ENCODE peak calls at places on chromosomes 2 and 18, in ten cellular contexts. One of them, this sample, is unnamed.

GRCh38 chr2:68806511-68807109 is 64.6 kb downstream of the BMP10 start:
- DNase-seq in AG10803: peak
- DNase-seq in A549: no peak
- DNase-seq in mammary epithelial cell: peak
- DNase-seq in left lung: no peak
- DNase-seq in pancreas: no peak
- DNase-seq in transverse colon: no peak
- DNase-seq in WERI-Rb-1: no peak
- DNase-seq in Panc1: no peak
- DNase-seq in heart left ventricle: no peak
- DNase-seq in this sample: no peak

GRCh38 chr18:70377317-70377799 is 88.5 kb downstream of the SOCS6 start:
- DNase-seq in A549: peak
- DNase-seq in left lung: no peak
- DNase-seq in Panc1: no peak
- DNase-seq in mammary epithelial cell: no peak
- DNase-seq in AG10803: no peak
- DNase-seq in WERI-Rb-1: no peak
- DNase-seq in heart left ventricle: no peak
- DNase-seq in pancreas: no peak
- DNase-seq in transverse colon: no peak
- DNase-seq in this sample: no peak

GRCh38 chr2:88871336-88871735 is 179.9 kb downstream of the RPIA start:
- DNase-seq in pancreas: no peak
- DNase-seq in mammary epithelial cell: no peak
- DNase-seq in Panc1: no peak
- DNase-seq in A549: no peak
- DNase-seq in WERI-Rb-1: no peak
- DNase-seq in left lung: no peak
- DNase-seq in heart left ventricle: no peak
- DNase-seq in AG10803: no peak
- DNase-seq in transverse colon: no peak
- DNase-seq in this sample: no peak

GRCh38 chr2:223549215-223549614 is 52.9 kb downstream of the SCG2 start:
- DNase-seq in WERI-Rb-1: no peak
- DNase-seq in AG10803: peak
- DNase-seq in heart left ventricle: no peak
- DNase-seq in transverse colon: no peak
- DNase-seq in left lung: no peak
- DNase-seq in pancreas: no peak
- DNase-seq in Panc1: no peak
- DNase-seq in A549: peak
- DNase-seq in mammary epithelial cell: peak
- DNase-seq in this sample: no peak

GRCh38 chr2:120014231-120014990 is 1.5 kb downstream of the EPB41L5 start:
- DNase-seq in AG10803: no peak
- DNase-seq in Panc1: no peak
- DNase-seq in pancreas: no peak
- DNase-seq in A549: no peak
- DNase-seq in transverse colon: no peak
- DNase-seq in mammary epithelial cell: peak
- DNase-seq in WERI-Rb-1: no peak
- DNase-seq in left lung: no peak
- DNase-seq in heart left ventricle: no peak
- DNase-seq in this sample: no peak

GRCh38 chr2:80058562-80058961 is 246.0 kb downstream of the LRRTM1 start:
- DNase-seq in Panc1: no peak
- DNase-seq in pancreas: no peak
- DNase-seq in A549: no peak
- DNase-seq in WERI-Rb-1: no peak
- DNase-seq in heart left ventricle: no peak
- DNase-seq in transverse colon: no peak
- DNase-seq in left lung: no peak
- DNase-seq in AG10803: no peak
- DNase-seq in mammary epithelial cell: no peak
- DNase-seq in this sample: no peak

GRCh38 chr2:1600191-1601063 is 143.9 kb downstream of the PXDN start:
- DNase-seq in WERI-Rb-1: peak
- DNase-seq in transverse colon: no peak
- DNase-seq in mammary epithelial cell: no peak
- DNase-seq in heart left ventricle: no peak
- DNase-seq in Panc1: peak
- DNase-seq in AG10803: peak
- DNase-seq in pancreas: no peak
- DNase-seq in A549: no peak
- DNase-seq in left lung: peak
- DNase-seq in this sample: no peak

GRCh38 chr2:136375017-136375901 is 257.3 kb upstream of the CXCR4 start:
- DNase-seq in A549: no peak
- DNase-seq in Panc1: no peak
- DNase-seq in left lung: no peak
- DNase-seq in transverse colon: no peak
- DNase-seq in AG10803: no peak
- DNase-seq in heart left ventricle: no peak
- DNase-seq in mammary epithelial cell: peak
- DNase-seq in WERI-Rb-1: no peak
- DNase-seq in pancreas: no peak
- DNase-seq in this sample: no peak

GRCh38 chr2:96306370-96306769 is 1.0 kb upstream of the SNRNP200 start:
- DNase-seq in WERI-Rb-1: no peak
- DNase-seq in Panc1: no peak
- DNase-seq in A549: no peak
- DNase-seq in pancreas: no peak
- DNase-seq in left lung: no peak
- DNase-seq in heart left ventricle: no peak
- DNase-seq in AG10803: no peak
- DNase-seq in mammary epithelial cell: no peak
- DNase-seq in transverse colon: no peak
- DNase-seq in this sample: no peak

DNA sequence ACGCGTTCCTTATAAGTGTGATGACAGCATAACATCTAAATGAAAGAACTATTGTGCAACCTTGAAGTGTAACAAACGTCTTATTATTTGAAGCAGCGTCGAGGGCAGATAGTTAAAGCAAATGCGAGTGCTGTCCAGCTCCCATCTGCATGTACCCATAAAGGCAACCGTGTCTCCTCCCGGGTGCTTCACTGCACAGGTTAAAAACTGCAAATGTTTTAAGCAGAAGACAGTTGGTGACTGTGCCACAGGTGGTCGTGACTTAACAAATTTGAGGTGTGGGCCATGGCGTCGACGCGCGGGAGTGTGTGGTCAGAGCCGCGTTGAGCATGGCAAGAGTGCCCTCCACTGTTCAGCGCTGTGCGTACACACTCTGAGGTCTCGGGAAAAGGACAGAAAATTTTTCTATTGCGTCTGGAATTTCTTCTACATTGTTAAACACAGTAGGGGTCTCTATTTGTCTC is 6.4 kb downstream of the SALL3 start:
- DNase-seq in AG10803: no peak
- DNase-seq in mammary epithelial cell: no peak
- DNase-seq in heart left ventricle: no peak
- DNase-seq in transverse colon: no peak
- DNase-seq in A549: peak
- DNase-seq in pancreas: no peak
- DNase-seq in WERI-Rb-1: peak
- DNase-seq in Panc1: peak
- DNase-seq in left lung: peak
- DNase-seq in this sample: no peak
- TF ChIP-seq CTCF in AG10803: peak
- TF ChIP-seq CTCF in mammary epithelial cell: peak
- TF ChIP-seq CTCF in heart left ventricle: peak
- TF ChIP-seq CTCF in transverse colon: no peak
- TF ChIP-seq CTCF in A549: peak
- TF ChIP-seq CTCF in pancreas: no peak
- TF ChIP-seq CTCF in WERI-Rb-1: peak
- TF ChIP-seq CTCF in Panc1: peak
- TF ChIP-seq CTCF in left lung: no peak
- TF ChIP-seq CTCF in this sample: no peak

DNA sequence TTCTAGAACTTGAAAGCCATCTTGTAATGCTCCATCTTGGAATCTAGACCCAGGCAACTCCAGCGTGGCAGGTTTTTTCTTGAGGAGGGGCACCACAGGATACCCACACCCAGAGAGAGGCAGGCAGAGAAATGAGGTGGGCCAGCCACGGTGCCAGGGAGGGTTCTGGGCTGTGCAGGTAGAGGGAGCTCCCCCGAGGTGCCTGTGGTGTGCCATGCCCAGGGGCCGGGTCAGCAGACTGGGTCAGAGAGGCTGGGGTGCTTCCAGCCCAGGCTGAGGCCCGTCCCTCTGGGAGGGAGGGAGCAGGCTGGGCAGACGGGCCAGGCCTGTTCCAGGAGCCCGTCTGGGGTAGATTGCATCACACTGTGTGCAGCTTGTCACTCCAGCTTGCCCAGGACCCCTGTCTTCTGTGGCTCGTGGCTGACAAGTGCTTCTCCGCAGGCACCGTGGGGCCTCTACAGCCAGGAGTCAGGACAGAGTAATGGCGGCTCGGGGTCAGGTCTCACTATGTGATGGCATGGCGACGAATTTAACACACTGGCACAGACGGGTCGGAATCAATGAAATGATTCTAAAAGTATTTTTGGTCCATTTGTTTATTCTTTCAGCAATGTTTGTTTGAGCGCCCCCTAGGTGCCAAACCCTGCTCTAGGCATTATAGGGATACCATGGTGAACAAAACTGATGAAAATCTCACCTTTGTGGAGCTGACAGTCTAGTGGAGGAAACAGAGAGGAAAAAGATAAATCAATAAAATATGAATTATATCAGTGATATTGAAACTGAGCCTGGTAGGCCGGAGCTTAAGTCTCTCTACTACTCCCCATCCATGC is 144.0 kb downstream of the ACOXL start:
- DNase-seq in pancreas: no peak
- DNase-seq in WERI-Rb-1: no peak
- DNase-seq in Panc1: no peak
- DNase-seq in mammary epithelial cell: no peak
- DNase-seq in left lung: peak
- DNase-seq in heart left ventricle: no peak
- DNase-seq in transverse colon: no peak
- DNase-seq in AG10803: no peak
- DNase-seq in A549: no peak
- DNase-seq in this sample: no peak
- TF ChIP-seq CTCF in pancreas: no peak
- TF ChIP-seq CTCF in WERI-Rb-1: peak
- TF ChIP-seq CTCF in Panc1: peak
- TF ChIP-seq CTCF in mammary epithelial cell: peak
- TF ChIP-seq CTCF in left lung: peak
- TF ChIP-seq CTCF in heart left ventricle: no peak
- TF ChIP-seq CTCF in transverse colon: no peak
- TF ChIP-seq CTCF in AG10803: no peak
- TF ChIP-seq CTCF in A549: peak
- TF ChIP-seq CTCF in this sample: no peak

GRCh38 chr18:74457743-74458465 is 796 bp upstream of the DIPK1C start:
- DNase-seq in AG10803: no peak
- DNase-seq in heart left ventricle: peak
- DNase-seq in Panc1: no peak
- DNase-seq in WERI-Rb-1: no peak
- DNase-seq in transverse colon: no peak
- DNase-seq in A549: no peak
- DNase-seq in mammary epithelial cell: no peak
- DNase-seq in left lung: no peak
- DNase-seq in pancreas: no peak
- DNase-seq in this sample: no peak

GRCh38 chr18:74457043-74457742 is at the start of gene DIPK1C:
- DNase-seq in heart left ventricle: peak
- DNase-seq in left lung: no peak
- DNase-seq in pancreas: no peak
- DNase-seq in WERI-Rb-1: no peak
- DNase-seq in Panc1: no peak
- DNase-seq in transverse colon: no peak
- DNase-seq in AG10803: no peak
- DNase-seq in mammary epithelial cell: no peak
- DNase-seq in A549: no peak
- DNase-seq in this sample: no peak

GRCh38 chr18:74456409-74457042 is 582 bp downstream of the DIPK1C start:
- DNase-seq in Panc1: no peak
- DNase-seq in left lung: no peak
- DNase-seq in AG10803: no peak
- DNase-seq in A549: no peak
- DNase-seq in mammary epithelial cell: peak
- DNase-seq in heart left ventricle: no peak
- DNase-seq in pancreas: no peak
- DNase-seq in WERI-Rb-1: no peak
- DNase-seq in transverse colon: no peak
- DNase-seq in this sample: no peak

GRCh38 chr18:74460825-74461224 is 3.7 kb upstream of the DIPK1C start:
- DNase-seq in AG10803: no peak
- DNase-seq in A549: no peak
- DNase-seq in transverse colon: no peak
- DNase-seq in WERI-Rb-1: no peak
- DNase-seq in left lung: no peak
- DNase-seq in pancreas: no peak
- DNase-seq in Panc1: no peak
- DNase-seq in heart left ventricle: no peak
- DNase-seq in mammary epithelial cell: no peak
- DNase-seq in this sample: no peak

GRCh38 chr18:74459877-74460276 is 2.8 kb upstream of the DIPK1C start:
- DNase-seq in heart left ventricle: no peak
- DNase-seq in AG10803: no peak
- DNase-seq in mammary epithelial cell: no peak
- DNase-seq in WERI-Rb-1: peak
- DNase-seq in Panc1: no peak
- DNase-seq in left lung: no peak
- DNase-seq in pancreas: no peak
- DNase-seq in A549: peak
- DNase-seq in transverse colon: no peak
- DNase-seq in this sample: no peak
- TF ChIP-seq CTCF in heart left ventricle: peak
- TF ChIP-seq CTCF in AG10803: peak
- TF ChIP-seq CTCF in mammary epithelial cell: no peak
- TF ChIP-seq CTCF in WERI-Rb-1: peak
- TF ChIP-seq CTCF in Panc1: no peak
- TF ChIP-seq CTCF in left lung: no peak
- TF ChIP-seq CTCF in pancreas: no peak
- TF ChIP-seq CTCF in A549: no peak
- TF ChIP-seq CTCF in transverse colon: no peak
- TF ChIP-seq CTCF in this sample: no peak

DNA sequence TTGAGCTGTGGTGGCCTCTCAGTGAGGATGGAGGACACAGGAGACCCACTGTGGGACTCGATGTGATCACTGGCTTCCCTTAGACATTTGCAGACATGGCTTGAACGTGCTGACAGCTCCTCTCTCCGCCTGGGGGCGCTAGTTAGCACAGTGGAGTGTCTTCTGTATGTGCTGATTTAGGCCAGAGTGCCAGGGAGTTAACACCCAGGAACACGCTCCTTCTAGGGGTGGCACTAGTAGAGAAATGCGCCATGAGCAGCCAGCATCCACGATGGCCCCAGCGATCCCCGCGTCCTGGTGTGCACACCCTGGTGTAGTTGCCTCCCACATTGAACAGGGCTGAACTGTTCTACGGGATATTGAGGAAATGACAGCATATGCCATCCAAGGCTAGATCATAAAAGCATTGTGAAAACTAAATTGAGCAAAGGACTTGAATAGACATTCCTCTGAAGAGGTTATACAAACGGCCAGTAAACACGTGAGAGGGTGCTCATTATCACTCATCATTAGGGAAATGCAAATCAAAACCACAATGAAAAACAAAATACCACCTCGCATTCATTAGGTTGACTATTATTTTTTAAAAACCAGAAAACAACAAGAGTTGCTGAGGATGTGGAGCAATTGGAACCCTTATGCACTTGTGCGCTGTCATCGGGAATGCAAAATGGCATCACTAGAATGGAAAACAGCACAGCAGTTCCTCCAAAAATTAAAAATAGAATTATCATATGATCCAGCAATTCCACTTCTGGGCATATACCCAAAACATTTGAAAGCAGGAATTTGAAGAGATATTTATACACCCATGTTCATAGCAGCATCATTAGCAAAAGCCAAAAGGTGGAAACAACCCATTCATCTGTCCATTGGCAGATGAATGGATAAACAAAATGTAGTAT is 11.6 kb upstream of the NMUR1 start:
- DNase-seq in Panc1: no peak
- DNase-seq in mammary epithelial cell: no peak
- DNase-seq in heart left ventricle: no peak
- DNase-seq in transverse colon: no peak
- DNase-seq in AG10803: no peak
- DNase-seq in A549: no peak
- DNase-seq in pancreas: no peak
- DNase-seq in WERI-Rb-1: peak
- DNase-seq in left lung: peak
- DNase-seq in this sample: no peak
- TF ChIP-seq CTCF in Panc1: no peak
- TF ChIP-seq CTCF in mammary epithelial cell: no peak
- TF ChIP-seq CTCF in heart left ventricle: no peak
- TF ChIP-seq CTCF in transverse colon: no peak
- TF ChIP-seq CTCF in AG10803: no peak
- TF ChIP-seq CTCF in A549: no peak
- TF ChIP-seq CTCF in pancreas: no peak
- TF ChIP-seq CTCF in WERI-Rb-1: peak
- TF ChIP-seq CTCF in left lung: no peak
- TF ChIP-seq CTCF in this sample: no peak

This sample was measured in activated B cell treated with CpG ODN at 0.5 μM for 24 hours.